ENCODE peak calls at places on chromosomes 13 and 19, in nine cellular contexts. M is naive thymus-derived CD4-positive, alpha-beta T cell; K is CD4-positive, alpha-beta memory T cell; Z is ovary; R is neuronal stem cell; Q is heart right ventricle; A is cardiac muscle cell; J is Karpas-422; E is thoracic aorta. H is an unnamed sample.

GRCh38 chr19:45601524-45602522 is at the start of gene GPR4:
- DNase-seq in M (no peak), K (no peak), Z (no peak), R (no peak), Q (peak), A (peak), J (no peak), E (no peak), H (no peak)

GRCh38 chr13:44278164-44278563 is 95.5 kb upstream of the SERP2 start:
- DNase-seq in M (no peak), K (no peak), Z (no peak), R (no peak), Q (no peak), A (no peak), J (no peak), E (no peak), H (no peak)

GRCh38 chr13:39245688-39246087 is 207.4 kb downstream of the NHLRC3 start:
- DNase-seq in M (no peak), K (no peak), Z (no peak), R (no peak), Q (no peak), A (no peak), J (no peak), E (no peak), H (no peak)

GRCh38 chr19:2415281-2415972 is 12.0 kb downstream of the TIMM13 start:
- DNase-seq in M (no peak), K (no peak), Z (no peak), R (no peak), Q (no peak), A (no peak), J (no peak), E (no peak), H (no peak)

GRCh38 chr13:85828094-85828684 is 29.0 kb upstream of the SLITRK6 start:
- DNase-seq in M (no peak), K (no peak), Z (no peak), R (no peak), Q (no peak), A (peak), J (peak), E (no peak), H (no peak)

GRCh38 chr19:51131780-51132680 is 7.3 kb downstream of the SIGLEC9 start:
- DNase-seq in M (no peak), K (peak), Z (peak), R (no peak), Q (peak), A (peak), J (no peak), E (no peak), H (peak)

GRCh38 chr13:96090240-96091101 is 564 bp downstream of the HS6ST3 start:
- DNase-seq in M (no peak), K (no peak), Z (peak), R (peak), Q (peak), A (peak), J (no peak), E (no peak), H (no peak)

GRCh38 chr13:29934531-29935308 is 84.3 kb upstream of the UBL3 start:
- DNase-seq in M (peak), K (no peak), Z (no peak), R (no peak), Q (no peak), A (no peak), J (no peak), E (no peak), H (no peak)

GRCh38 chr13:75226755-75227435 is 255.1 kb downstream of the TBC1D4 start:
- DNase-seq in M (no peak), K (no peak), Z (no peak), R (no peak), Q (no peak), A (peak), J (no peak), E (no peak), H (no peak)

GRCh38 chr19:32748497-32748896 is 28.9 kb downstream of the TDRD12 start:
- DNase-seq in M (no peak), K (peak), Z (no peak), R (no peak), Q (no peak), A (no peak), J (peak), E (no peak), H (no peak)

GRCh38 chr13:24212674-24213073 is 52.2 kb downstream of the SPATA13 start:
- DNase-seq in M (no peak), K (no peak), Z (no peak), R (no peak), Q (no peak), A (no peak), J (no peak), E (no peak), H (no peak)

GRCh38 chr13:114131581-114132418 is 623 bp downstream of the RASA3 start:
- DNase-seq in M (no peak), K (no peak), Z (no peak), R (no peak), Q (no peak), A (peak), J (peak), E (no peak), H (no peak)

GRCh38 chr13:51041710-51042109 is 69.4 kb downstream of the C13orf42 start:
- DNase-seq in M (no peak), K (no peak), Z (no peak), R (no peak), Q (no peak), A (no peak), J (no peak), E (no peak), H (no peak)

GRCh38 chr13:114130708-114131580 is 1.5 kb downstream of the RASA3 start:
- DNase-seq in M (peak), K (peak), Z (no peak), R (no peak), Q (peak), A (peak), J (peak), E (peak), H (no peak)

GRCh38 chr19:33675501-33676124 is 53.9 kb downstream of the CHST8 start:
- DNase-seq in M (no peak), K (no peak), Z (no peak), R (no peak), Q (no peak), A (no peak), J (no peak), E (no peak), H (peak)

GRCh38 chr19:35641515-35642151 is at the start of gene ETV2:
- DNase-seq in M (peak), K (no peak), Z (peak), R (no peak), Q (peak), A (peak), J (peak), E (no peak), H (no peak)

GRCh38 chr19:1324792-1325567 is 39.3 kb downstream of the EFNA2 start:
- DNase-seq in M (peak), K (no peak), Z (peak), R (no peak), Q (peak), A (peak), J (no peak), E (no peak), H (no peak)

GRCh38 chr13:111388851-111389500 is 68.5 kb downstream of the TEX29 start:
- DNase-seq in M (peak), K (peak), Z (no peak), R (no peak), Q (no peak), A (no peak), J (no peak), E (no peak), H (peak)

GRCh38 chr13:22262328-22262920 is 591.6 kb downstream of the FGF9 start:
- DNase-seq in M (no peak), K (no peak), Z (no peak), R (no peak), Q (no peak), A (no peak), J (no peak), E (no peak), H (no peak)

GRCh38 chr13:103133551-103133950 is 67.3 kb upstream of the SLC10A2 start:
- DNase-seq in M (no peak), K (no peak), Z (no peak), R (no peak), Q (no peak), A (no peak), J (no peak), E (no peak), H (no peak)

GRCh38 chr19:1276620-1277007 is 1.3 kb downstream of the FAM174C start:
- DNase-seq in M (no peak), K (no peak), Z (peak), R (no peak), Q (no peak), A (no peak), J (no peak), E (no peak), H (no peak)

GRCh38 chr13:46551410-46552301 is 1.3 kb upstream of the LRCH1 start:
- DNase-seq in M (peak), K (peak), Z (peak), R (peak), Q (peak), A (peak), J (peak), E (peak), H (peak)

GRCh38 chr13:42968906-42969305 is 23.1 kb downstream of the EPSTI1 start:
- DNase-seq in M (no peak), K (no peak), Z (no peak), R (no peak), Q (no peak), A (no peak), J (no peak), E (no peak), H (no peak)

GRCh38 chr19:15200575-15201364 is at the start of gene NOTCH3:
- DNase-seq in M (no peak), K (no peak), Z (peak), R (peak), Q (peak), A (no peak), J (no peak), E (no peak), H (no peak)
- H3K4me3 ChIP-seq in M (no peak), K (no peak), Z (peak), R (peak), Q (peak), A (peak), J (no peak), E (peak), H (peak)

DNA sequence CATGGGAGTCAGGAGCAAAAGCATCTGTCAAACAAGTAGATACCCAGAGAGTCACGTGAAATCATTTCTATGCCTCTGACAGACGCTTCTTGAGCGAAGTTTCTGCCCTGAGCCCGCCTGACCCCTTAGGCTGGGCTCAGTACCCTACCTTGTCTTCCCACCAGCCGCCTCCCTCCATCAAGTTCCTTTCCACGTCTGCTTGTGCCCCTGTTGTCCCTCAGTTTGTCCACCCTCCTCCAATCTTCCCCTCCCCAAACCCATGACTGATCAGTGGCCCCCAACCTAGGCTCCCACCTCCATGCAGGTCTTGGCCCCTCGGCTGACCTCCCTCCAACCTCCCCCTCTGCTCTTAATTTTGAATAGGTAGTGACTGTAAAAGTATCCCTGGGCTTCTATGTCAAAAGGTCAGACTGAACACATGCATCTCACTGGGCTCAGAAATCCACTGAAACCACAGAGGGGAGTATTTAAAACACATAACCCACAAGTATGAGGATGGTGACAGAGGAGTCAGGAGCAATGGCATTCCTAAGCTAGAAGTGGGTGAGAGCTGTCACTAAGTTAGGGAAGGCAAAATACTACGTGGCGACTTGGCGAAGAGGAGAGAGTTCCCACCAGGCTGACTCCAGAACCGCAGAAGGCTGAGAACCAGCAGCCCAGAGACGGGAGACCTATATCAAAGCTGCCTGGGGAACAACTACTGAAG is 1.7 kb upstream of the ZNF446 start:
- DNase-seq in M (no peak), K (no peak), Z (no peak), R (no peak), Q (no peak), A (peak), J (no peak), E (no peak), H (no peak)
- H3K4me3 ChIP-seq in M (no peak), K (no peak), Z (no peak), R (no peak), Q (no peak), A (no peak), J (peak), E (no peak), H (no peak)

GRCh38 chr19:55478364-55478763 is 1.9 kb downstream of the ZNF628 start:
- DNase-seq in M (no peak), K (no peak), Z (no peak), R (no peak), Q (no peak), A (no peak), J (no peak), E (no peak), H (no peak)
- H3K4me3 ChIP-seq in M (no peak), K (no peak), Z (no peak), R (no peak), Q (no peak), A (no peak), J (peak), E (no peak), H (no peak)

GRCh38 chr19:47107201-47107952 is 6.2 kb downstream of the ZC3H4 start:
- DNase-seq in M (no peak), K (peak), Z (no peak), R (no peak), Q (no peak), A (no peak), J (no peak), E (no peak), H (no peak)
- H3K4me3 ChIP-seq in M (peak), K (peak), Z (no peak), R (no peak), Q (no peak), A (no peak), J (no peak), E (peak), H (peak)

DNA sequence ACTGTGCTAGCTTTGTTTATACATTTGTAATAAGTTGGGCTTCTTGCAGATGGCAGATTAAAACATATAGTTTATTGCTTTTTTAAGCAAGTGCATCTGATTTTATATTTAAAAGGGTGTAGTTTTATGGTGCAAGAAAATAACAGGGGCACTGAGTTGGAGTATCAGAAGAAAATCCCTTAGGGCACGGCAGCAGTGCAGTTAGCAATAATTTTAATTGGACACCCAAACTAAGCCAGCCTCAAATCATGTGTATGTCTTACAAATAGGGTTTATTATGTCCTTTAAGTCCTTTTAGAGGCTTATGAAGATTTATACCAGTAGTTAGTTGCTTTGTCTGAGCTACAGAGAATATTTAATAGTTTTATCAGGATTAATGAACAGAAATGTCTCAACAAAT is 57.4 kb downstream of the GPC6 start:
- DNase-seq in M (no peak), K (no peak), Z (no peak), R (no peak), Q (no peak), A (no peak), J (no peak), E (no peak), H (no peak)
- H3K4me3 ChIP-seq in M (no peak), K (no peak), Z (no peak), R (no peak), Q (no peak), A (no peak), J (no peak), E (no peak), H (no peak)

GRCh38 chr19:58279925-58280316 is 1.2 kb downstream of the ZNF8 start:
- DNase-seq in M (no peak), K (no peak), Z (no peak), R (no peak), Q (no peak), A (no peak), J (no peak), E (no peak), H (no peak)
- H3K4me3 ChIP-seq in M (peak), K (no peak), Z (peak), R (peak), Q (peak), A (peak), J (peak), E (peak), H (peak)

DNA sequence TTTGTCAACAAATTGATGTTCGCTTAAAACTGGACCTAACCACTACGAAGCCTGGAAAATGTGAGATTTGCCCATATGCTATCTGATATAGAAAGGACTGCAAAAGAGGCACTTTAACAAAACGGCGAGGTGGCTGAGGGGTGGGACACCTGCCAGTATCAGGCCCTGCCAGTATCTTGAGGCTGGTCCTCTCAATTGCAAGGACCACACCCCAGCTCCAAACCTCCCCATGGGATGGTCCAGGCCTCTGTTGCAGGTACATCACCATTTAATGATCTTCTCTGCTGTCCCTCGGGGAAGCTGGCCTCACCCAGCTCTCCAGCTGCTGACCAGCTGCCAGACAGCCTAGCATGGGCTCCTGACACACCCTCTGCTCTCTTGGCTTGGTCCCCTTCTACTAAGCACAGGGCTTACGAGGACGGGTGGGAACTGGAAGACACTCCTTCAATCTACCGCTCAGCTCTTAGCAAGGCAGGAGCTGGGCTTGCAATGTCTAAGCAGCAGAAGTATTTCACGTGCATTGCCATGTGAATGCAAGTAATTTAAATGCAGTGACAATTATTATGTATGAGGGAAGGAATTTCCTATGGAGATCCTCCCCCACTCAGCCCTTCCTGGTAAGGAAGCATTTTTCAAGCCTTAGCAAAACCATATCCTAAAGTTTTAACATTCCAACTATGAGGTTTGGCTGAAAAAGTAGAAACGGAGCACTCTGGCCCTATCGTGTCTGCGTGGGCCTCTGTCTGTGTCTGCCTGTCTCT is 63.9 kb downstream of the LATS2 start:
- DNase-seq in M (no peak), K (no peak), Z (no peak), R (no peak), Q (no peak), A (peak), J (no peak), E (no peak), H (no peak)
- H3K4me3 ChIP-seq in M (no peak), K (no peak), Z (no peak), R (no peak), Q (no peak), A (no peak), J (no peak), E (peak), H (no peak)

GRCh38 chr13:77861716-77862115 is 56.9 kb downstream of the EDNRB start:
- DNase-seq in M (no peak), K (no peak), Z (no peak), R (no peak), Q (no peak), A (peak), J (no peak), E (no peak), H (no peak)

GRCh38 chr13:77860621-77861020 is 58.0 kb downstream of the EDNRB start:
- DNase-seq in M (no peak), K (no peak), Z (no peak), R (no peak), Q (no peak), A (peak), J (no peak), E (no peak), H (no peak)

GRCh38 chr13:77865588-77865987 is 53.0 kb downstream of the EDNRB start:
- DNase-seq in M (no peak), K (no peak), Z (no peak), R (no peak), Q (no peak), A (no peak), J (no peak), E (no peak), H (no peak)

GRCh38 chr13:77859450-77859849 is 59.2 kb downstream of the EDNRB start:
- DNase-seq in M (no peak), K (no peak), Z (peak), R (no peak), Q (no peak), A (peak), J (no peak), E (no peak), H (no peak)

GRCh38 chr13:77863037-77863630 is 55.5 kb downstream of the EDNRB start:
- DNase-seq in M (no peak), K (no peak), Z (no peak), R (no peak), Q (no peak), A (no peak), J (no peak), E (no peak), H (no peak)
- H3K4me3 ChIP-seq in M (no peak), K (no peak), Z (no peak), R (no peak), Q (no peak), A (no peak), J (no peak), E (no peak), H (no peak)

DNA sequence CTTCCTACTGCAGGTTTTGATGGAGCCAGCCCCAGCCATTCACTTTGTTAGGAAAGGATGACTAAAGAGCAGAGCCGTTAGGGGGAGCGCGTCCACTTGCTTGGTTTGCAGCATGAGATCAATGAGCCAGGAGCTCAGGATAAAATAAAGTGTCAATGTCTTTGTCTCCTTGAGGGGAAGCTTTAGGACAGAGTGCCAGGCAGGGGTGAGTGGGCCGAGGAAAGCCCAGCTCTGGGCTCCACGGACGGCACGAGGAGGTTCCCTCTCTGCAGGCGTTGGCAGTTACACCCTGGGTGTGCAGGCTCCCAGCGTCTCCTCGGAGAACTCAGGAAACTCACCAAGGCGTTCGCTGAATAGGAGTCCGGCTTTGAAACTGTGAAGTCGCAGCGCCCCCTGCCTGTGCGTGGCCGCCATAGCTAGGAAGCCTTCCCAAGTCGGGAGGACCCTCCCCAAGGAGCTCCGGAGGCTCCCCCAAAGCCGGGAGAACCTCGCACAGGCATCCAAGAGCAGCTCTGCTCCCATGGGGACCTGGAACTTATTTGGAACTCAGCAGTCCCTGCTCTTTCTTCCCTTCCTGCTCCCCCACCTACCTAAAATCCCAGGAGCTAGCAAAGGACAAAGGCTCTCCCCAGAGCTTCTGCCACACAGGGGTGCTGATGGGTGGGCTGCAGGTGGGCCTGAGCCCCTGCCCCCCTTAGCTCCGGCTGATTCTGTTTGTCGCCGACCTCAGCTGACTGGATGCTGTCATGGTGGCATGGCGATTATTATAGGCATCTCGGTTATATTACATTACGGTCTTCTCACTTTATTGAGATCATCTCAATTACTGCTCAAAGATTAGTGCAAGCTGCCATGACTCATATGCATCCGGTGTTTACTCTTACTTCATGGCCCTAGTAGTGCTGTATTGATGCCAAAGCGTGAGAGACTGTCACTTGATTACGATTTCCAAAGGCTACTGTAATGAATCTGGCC is 34.4 kb downstream of the GSX1 start:
- DNase-seq in M (peak), K (peak), Z (peak), R (peak), Q (peak), A (peak), J (peak), E (peak), H (peak)
- H3K4me3 ChIP-seq in M (no peak), K (no peak), Z (no peak), R (peak), Q (peak), A (peak), J (no peak), E (peak), H (peak)